ENCODE peak calls at places on chromosomes 3 and 15, in six cellular contexts. H is astrocyte of the spinal cord, L is gastrocnemius medialis, T is GM23338, B is HAP-1, U is mammary epithelial cell. M is an unnamed sample.

GRCh38 chr15:60115579-60116415 is 111.7 kb downstream of the FOXB1 start:
- DNase-seq in T (no peak), B (no peak), L (no peak), U (peak), H (peak), M (no peak)

GRCh38 chr3:132660745-132661067 is 577 bp downstream of the UBA5 start:
- DNase-seq in T (no peak), U (no peak), H (no peak), B (peak), L (no peak), M (no peak)

GRCh38 chr3:188202358-188203138 is 48.6 kb downstream of the LPP start:
- DNase-seq in H (no peak), B (no peak), L (no peak), U (no peak), T (peak), M (no peak)

GRCh38 chr15:26772588-26773484 is at the start of gene GABRB3:
- DNase-seq in L (no peak), B (peak), H (no peak), T (peak), U (no peak), M (no peak)

GRCh38 chr15:82739086-82739485 is 29.4 kb upstream of the AP3B2 start:
- DNase-seq in H (no peak), T (no peak), B (no peak), L (no peak), U (peak), M (no peak)

GRCh38 chr3:195397524-195397923 is 45.3 kb downstream of the ACAP2 start:
- DNase-seq in H (no peak), L (no peak), B (peak), T (no peak), U (no peak), M (no peak)

GRCh38 chr3:157858821-157859220 is 247.4 kb downstream of the SHOX2 start:
- DNase-seq in U (peak), B (no peak), T (no peak), L (no peak), H (no peak), M (no peak)

GRCh38 chr15:99455796-99456160 is 110.0 kb upstream of the MEF2A start:
- DNase-seq in T (no peak), H (no peak), L (no peak), B (no peak), U (no peak), M (no peak)

GRCh38 chr3:143171141-143171651 is 51.6 kb downstream of the CHST2 start:
- DNase-seq in U (peak), T (no peak), H (peak), B (no peak), L (no peak), M (no peak)

GRCh38 chr3:29274667-29275066 is 6.2 kb upstream of the RBMS3 start:
- DNase-seq in H (no peak), U (no peak), L (no peak), T (no peak), B (no peak), M (no peak)
- H3K4me3 ChIP-seq in H (no peak), U (no peak), L (no peak), T (no peak), B (no peak), M (no peak)

GRCh38 chr3:190258634-190259033 is 63.6 kb downstream of the CLDN1 start:
- DNase-seq in B (no peak), H (peak), T (no peak), U (no peak), L (no peak), M (no peak)
- H3K4me3 ChIP-seq in B (no peak), H (no peak), T (no peak), U (no peak), L (no peak), M (no peak)

DNA sequence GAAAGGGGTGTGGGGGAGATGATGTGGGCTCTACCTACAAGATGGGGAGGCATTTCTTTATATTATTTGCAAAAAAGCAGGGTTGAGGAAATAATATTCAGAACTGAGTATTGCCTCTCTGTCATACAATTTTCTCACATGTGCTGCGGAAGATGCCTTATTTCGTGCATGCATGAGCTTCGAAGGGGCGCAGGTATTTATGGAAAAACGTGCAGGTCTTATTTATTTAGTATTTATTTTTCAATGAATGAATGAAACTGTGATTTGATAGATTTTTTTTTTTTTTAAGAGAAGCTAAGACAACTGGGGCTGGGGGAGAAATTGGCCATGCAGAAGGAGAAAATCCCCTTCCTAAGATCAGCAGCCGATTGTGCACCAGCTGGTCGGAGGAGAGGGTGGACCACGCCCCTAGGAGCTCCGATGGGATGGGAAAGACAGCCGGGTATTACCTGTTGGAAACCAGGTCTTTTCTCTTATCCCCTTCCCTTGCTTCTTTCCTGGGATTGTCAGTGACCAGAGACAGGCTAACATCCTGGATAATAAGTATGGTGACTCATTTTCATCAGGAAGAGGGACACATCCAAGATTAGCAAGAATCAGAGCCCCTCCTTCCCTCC is 827 bp downstream of the GAP43 start:
- DNase-seq in B (no peak), T (peak), H (no peak), L (no peak), U (no peak), M (no peak)
- H3K4me3 ChIP-seq in B (no peak), T (peak), H (peak), L (peak), U (no peak), M (peak)

GRCh38 chr15:52111517-52112202 is 915 bp downstream of the BCL2L10 start:
- DNase-seq in L (no peak), T (no peak), U (no peak), B (no peak), H (no peak), M (no peak)
- H3K4me3 ChIP-seq in L (peak), T (peak), U (peak), B (no peak), H (no peak), M (peak)

GRCh38 chr3:45465192-45465591 is 76.8 kb downstream of the LARS2 start:
- DNase-seq in T (no peak), L (no peak), H (no peak), B (no peak), U (no peak), M (no peak)

GRCh38 chr3:45468326-45468725 is 80.0 kb downstream of the LARS2 start:
- DNase-seq in L (no peak), H (no peak), U (no peak), B (no peak), T (no peak), M (no peak)

GRCh38 chr3:45462522-45463262 is 74.3 kb downstream of the LARS2 start:
- DNase-seq in U (no peak), B (no peak), L (no peak), H (peak), T (no peak), M (no peak)

GRCh38 chr3:45464336-45464809 is 76.0 kb downstream of the LARS2 start:
- DNase-seq in L (peak), T (peak), U (no peak), B (no peak), H (peak), M (no peak)
- H3K4me3 ChIP-seq in L (no peak), T (peak), U (no peak), B (no peak), H (no peak), M (no peak)

GRCh38 chr3:126849768-126850167 is 133.1 kb upstream of the PLXNA1 start:
- DNase-seq in H (no peak), L (no peak), T (no peak), B (no peak), U (no peak), M (no peak)
- H3K4me3 ChIP-seq in H (no peak), L (no peak), T (no peak), B (no peak), U (no peak), M (no peak)

GRCh38 chr3:38458796-38459498 is 5.3 kb downstream of the ACVR2B start:
- DNase-seq in B (no peak), L (peak), U (peak), H (peak), T (no peak), M (peak)
- H3K4me3 ChIP-seq in B (no peak), L (peak), U (peak), H (no peak), T (no peak), M (no peak)

DNA sequence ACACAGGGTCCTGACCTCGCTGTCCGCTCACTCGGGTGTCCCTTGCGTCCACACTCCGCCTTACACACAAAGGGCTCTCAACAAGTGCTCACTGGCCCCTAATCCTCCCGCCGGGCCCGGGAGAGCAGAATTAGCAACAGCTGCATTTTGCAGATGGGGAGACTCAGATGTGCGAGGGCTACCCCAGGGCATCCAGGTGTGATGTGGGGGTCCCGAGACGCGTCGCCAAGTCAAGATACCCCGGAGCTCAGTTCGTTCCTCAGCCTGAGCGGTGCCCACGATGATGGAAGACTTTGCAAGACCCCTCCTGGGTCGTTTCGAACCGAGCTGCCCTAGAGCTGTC is 14.9 kb upstream of the WNT7A start:
- DNase-seq in B (no peak), U (no peak), H (no peak), L (no peak), T (no peak), M (no peak)
- H3K4me3 ChIP-seq in B (no peak), U (peak), H (peak), L (peak), T (peak), M (peak)

M was measured in dorsolateral prefrontal cortex.